ENCODE peak calls at places on chromosomes 7 and 10, in seven cellular contexts. One of them, this sample, is unnamed.

GRCh38 chr7:19118896-19119301 is 1.5 kb upstream of the TWIST1 start:
- DNase-seq in HepG2: no peak
- DNase-seq in HCT116: no peak
- DNase-seq in HEK293T: no peak
- DNase-seq in WTC11: peak
- DNase-seq in K562: no peak
- DNase-seq in H1: peak
- DNase-seq in this sample: no peak

GRCh38 chr7:44697136-44698045 is 51.3 kb upstream of the ZMIZ2 start:
- DNase-seq in HepG2: no peak
- DNase-seq in HCT116: no peak
- DNase-seq in HEK293T: peak
- DNase-seq in WTC11: no peak
- DNase-seq in K562: no peak
- DNase-seq in H1: no peak
- DNase-seq in this sample: no peak

GRCh38 chr7:107469836-107470416 is at the start of gene GPR22:
- DNase-seq in HepG2: no peak
- DNase-seq in HCT116: no peak
- DNase-seq in HEK293T: no peak
- DNase-seq in WTC11: no peak
- DNase-seq in K562: no peak
- DNase-seq in H1: no peak
- DNase-seq in this sample: no peak

GRCh38 chr10:66025186-66025585 is 900.6 kb upstream of the LRRTM3 start:
- DNase-seq in HepG2: no peak
- DNase-seq in HCT116: no peak
- DNase-seq in HEK293T: no peak
- DNase-seq in WTC11: no peak
- DNase-seq in K562: no peak
- DNase-seq in H1: no peak
- DNase-seq in this sample: no peak

GRCh38 chr7:28554791-28555471 is 142.6 kb downstream of the CREB5 start:
- DNase-seq in HepG2: no peak
- DNase-seq in HCT116: no peak
- DNase-seq in HEK293T: no peak
- DNase-seq in WTC11: no peak
- DNase-seq in K562: no peak
- DNase-seq in H1: no peak
- DNase-seq in this sample: no peak

GRCh38 chr7:101989101-101989500 is 171.7 kb downstream of the CUX1 start:
- DNase-seq in HepG2: no peak
- DNase-seq in HCT116: no peak
- DNase-seq in HEK293T: no peak
- DNase-seq in WTC11: no peak
- DNase-seq in K562: no peak
- DNase-seq in H1: no peak
- DNase-seq in this sample: no peak

GRCh38 chr7:16178069-16178468 is 243.3 kb downstream of the CRPPA start:
- DNase-seq in HepG2: no peak
- DNase-seq in HCT116: no peak
- DNase-seq in HEK293T: no peak
- DNase-seq in WTC11: no peak
- DNase-seq in K562: no peak
- DNase-seq in H1: no peak
- DNase-seq in this sample: no peak

GRCh38 chr7:140512317-140513000 is 33.2 kb upstream of the MKRN1 start:
- DNase-seq in HepG2: peak
- DNase-seq in HCT116: peak
- DNase-seq in HEK293T: peak
- DNase-seq in WTC11: no peak
- DNase-seq in K562: peak
- DNase-seq in H1: no peak
- DNase-seq in this sample: no peak

GRCh38 chr10:77191324-77192049 is 446.1 kb downstream of the KCNMA1 start:
- DNase-seq in HepG2: no peak
- DNase-seq in HCT116: no peak
- DNase-seq in HEK293T: no peak
- DNase-seq in WTC11: no peak
- DNase-seq in K562: no peak
- DNase-seq in H1: no peak
- DNase-seq in this sample: no peak

GRCh38 chr10:22545643-22546042 is 168.7 kb downstream of the PIP4K2A start:
- DNase-seq in HepG2: no peak
- DNase-seq in HCT116: no peak
- DNase-seq in HEK293T: no peak
- DNase-seq in WTC11: no peak
- DNase-seq in K562: no peak
- DNase-seq in H1: no peak
- DNase-seq in this sample: no peak

GRCh38 chr10:22539579-22540160 is 174.7 kb downstream of the PIP4K2A start:
- DNase-seq in HepG2: no peak
- DNase-seq in HCT116: no peak
- DNase-seq in HEK293T: no peak
- DNase-seq in WTC11: no peak
- DNase-seq in K562: no peak
- DNase-seq in H1: no peak
- DNase-seq in this sample: no peak

GRCh38 chr10:22541900-22542299 is 172.5 kb downstream of the PIP4K2A start:
- DNase-seq in HepG2: no peak
- DNase-seq in HCT116: no peak
- DNase-seq in HEK293T: no peak
- DNase-seq in WTC11: no peak
- DNase-seq in K562: no peak
- DNase-seq in H1: no peak
- DNase-seq in this sample: no peak

GRCh38 chr10:22544325-22545068 is 169.9 kb downstream of the PIP4K2A start:
- DNase-seq in HepG2: no peak
- DNase-seq in HCT116: no peak
- DNase-seq in HEK293T: no peak
- DNase-seq in WTC11: no peak
- DNase-seq in K562: no peak
- DNase-seq in H1: no peak
- DNase-seq in this sample: no peak

GRCh38 chr10:22542773-22543172 is 171.6 kb downstream of the PIP4K2A start:
- DNase-seq in HepG2: no peak
- DNase-seq in HCT116: no peak
- DNase-seq in HEK293T: no peak
- DNase-seq in WTC11: no peak
- DNase-seq in K562: no peak
- DNase-seq in H1: no peak
- DNase-seq in this sample: no peak
- TF ChIP-seq SP1 in HepG2: no peak
- TF ChIP-seq SP1 in HCT116: no peak
- TF ChIP-seq SP1 in HEK293T: no peak
- TF ChIP-seq SP1 in WTC11: no peak
- TF ChIP-seq SP1 in K562: no peak
- TF ChIP-seq SP1 in H1: no peak
- TF ChIP-seq SP1 in this sample: no peak

DNA sequence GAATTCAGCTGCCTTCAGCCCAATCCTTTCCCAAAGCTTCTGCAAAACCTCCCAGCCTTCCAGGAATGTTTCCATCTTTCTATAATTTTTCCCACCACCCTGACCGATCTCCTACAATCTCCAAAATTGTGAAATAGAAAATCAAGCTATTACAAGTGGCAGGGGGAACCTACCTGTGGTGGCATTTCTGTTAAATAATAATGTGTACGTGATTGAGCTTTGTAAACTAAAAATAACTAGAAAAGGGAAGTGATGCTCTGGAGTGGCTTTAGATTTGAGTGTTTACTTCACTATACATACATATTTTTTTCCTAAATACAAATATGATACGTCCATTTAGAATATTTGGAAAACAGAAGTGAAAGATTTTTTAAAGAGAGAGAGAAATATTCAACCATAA is 593.6 kb downstream of the GRM8 start:
- DNase-seq in HepG2: no peak
- DNase-seq in HCT116: no peak
- DNase-seq in HEK293T: no peak
- DNase-seq in WTC11: no peak
- DNase-seq in K562: no peak
- DNase-seq in H1: no peak
- DNase-seq in this sample: peak
- TF ChIP-seq SP1 in HepG2: no peak
- TF ChIP-seq SP1 in HCT116: no peak
- TF ChIP-seq SP1 in HEK293T: no peak
- TF ChIP-seq SP1 in WTC11: no peak
- TF ChIP-seq SP1 in K562: no peak
- TF ChIP-seq SP1 in H1: no peak
- TF ChIP-seq SP1 in this sample: peak

DNA sequence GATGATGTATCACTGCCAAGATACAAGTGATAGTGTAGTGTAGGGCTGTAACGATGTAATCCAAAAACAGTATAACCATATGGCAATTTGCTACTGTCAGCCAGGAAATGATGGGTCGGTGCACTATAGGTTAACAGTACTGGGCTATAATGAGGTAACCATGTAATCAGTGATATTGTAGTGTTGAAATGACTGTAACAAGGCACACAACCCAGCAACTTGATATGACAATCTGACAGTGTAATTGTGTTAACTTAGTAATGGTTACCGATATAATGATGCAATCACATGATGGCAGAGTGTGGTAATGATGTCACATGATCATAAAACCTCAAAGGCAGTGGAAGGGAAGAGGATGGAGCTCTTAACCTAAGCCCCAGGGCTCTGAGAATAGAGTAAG is 73.8 kb upstream of the SLF2 start:
- DNase-seq in HepG2: no peak
- DNase-seq in HCT116: no peak
- DNase-seq in HEK293T: no peak
- DNase-seq in WTC11: no peak
- DNase-seq in K562: no peak
- DNase-seq in H1: no peak
- DNase-seq in this sample: no peak
- TF ChIP-seq SP1 in HepG2: no peak
- TF ChIP-seq SP1 in HCT116: no peak
- TF ChIP-seq SP1 in HEK293T: no peak
- TF ChIP-seq SP1 in WTC11: no peak
- TF ChIP-seq SP1 in K562: no peak
- TF ChIP-seq SP1 in H1: no peak
- TF ChIP-seq SP1 in this sample: no peak

GRCh38 chr10:113853577-113854018 is 284 bp downstream of the DCLRE1A start:
- DNase-seq in HepG2: no peak
- DNase-seq in HCT116: no peak
- DNase-seq in HEK293T: no peak
- DNase-seq in WTC11: no peak
- DNase-seq in K562: peak
- DNase-seq in H1: no peak
- DNase-seq in this sample: no peak
- TF ChIP-seq SP1 in HepG2: no peak
- TF ChIP-seq SP1 in HCT116: no peak
- TF ChIP-seq SP1 in HEK293T: no peak
- TF ChIP-seq SP1 in WTC11: no peak
- TF ChIP-seq SP1 in K562: no peak
- TF ChIP-seq SP1 in H1: no peak
- TF ChIP-seq SP1 in this sample: no peak

This sample was measured in GM12878.